ENCODE peak calls at places on chromosomes 7 and 10, in four cellular contexts. T is CD8-positive, alpha-beta memory T cell; V is pancreas; S is hepatocyte. D is an unnamed sample.

GRCh38 chr7:13641699-13642098 is 347.8 kb downstream of the ETV1 start:
- DNase-seq in T (no peak), V (no peak), S (peak; percentile 5), D (no peak)

GRCh38 chr10:12847361-12847975 is 154.0 kb downstream of the CCDC3 start:
- DNase-seq in T (no peak), V (no peak), S (no peak), D (peak; percentile 32)

GRCh38 chr10:131440405-131441360 is 129.2 kb upstream of the TCERG1L start:
- DNase-seq in T (no peak), V (no peak), S (no peak), D (no peak)

GRCh38 chr10:86178401-86179142 is 188.0 kb downstream of the GRID1 start:
- DNase-seq in T (no peak), V (no peak), S (peak; percentile 37), D (no peak)

GRCh38 chr7:107913846-107914245 is 22.9 kb downstream of the DLD start:
- DNase-seq in T (no peak), V (no peak), S (no peak), D (no peak)

GRCh38 chr7:1729773-1730172 is 59.7 kb downstream of the ELFN1 start:
- DNase-seq in T (no peak), V (no peak), S (no peak), D (no peak)

GRCh38 chr10:113226404-113226803 is 276.4 kb downstream of the TCF7L2 start:
- DNase-seq in T (no peak), V (no peak), S (no peak), D (no peak)

GRCh38 chr10:77771450-77771849 is 133.8 kb upstream of the KCNMA1 start:
- DNase-seq in T (no peak), V (no peak), S (no peak), D (no peak)

GRCh38 chr7:17474724-17475344 is 176.4 kb downstream of the AHR start:
- DNase-seq in T (no peak), V (no peak), S (no peak), D (no peak)

GRCh38 chr7:29989257-29989995 is at the start of gene SCRN1:
- DNase-seq in T (peak; percentile 32), V (peak; percentile 46), S (peak; percentile 84), D (peak; percentile 43)

GRCh38 chr10:70512149-70512611 is 33.6 kb downstream of the PALD1 start:
- DNase-seq in T (no peak), V (no peak), S (no peak), D (no peak)

GRCh38 chr7:141053626-141054025 is 20.2 kb upstream of the TMEM178B start:
- DNase-seq in T (peak; percentile 37), V (no peak), S (no peak), D (no peak)

DNA sequence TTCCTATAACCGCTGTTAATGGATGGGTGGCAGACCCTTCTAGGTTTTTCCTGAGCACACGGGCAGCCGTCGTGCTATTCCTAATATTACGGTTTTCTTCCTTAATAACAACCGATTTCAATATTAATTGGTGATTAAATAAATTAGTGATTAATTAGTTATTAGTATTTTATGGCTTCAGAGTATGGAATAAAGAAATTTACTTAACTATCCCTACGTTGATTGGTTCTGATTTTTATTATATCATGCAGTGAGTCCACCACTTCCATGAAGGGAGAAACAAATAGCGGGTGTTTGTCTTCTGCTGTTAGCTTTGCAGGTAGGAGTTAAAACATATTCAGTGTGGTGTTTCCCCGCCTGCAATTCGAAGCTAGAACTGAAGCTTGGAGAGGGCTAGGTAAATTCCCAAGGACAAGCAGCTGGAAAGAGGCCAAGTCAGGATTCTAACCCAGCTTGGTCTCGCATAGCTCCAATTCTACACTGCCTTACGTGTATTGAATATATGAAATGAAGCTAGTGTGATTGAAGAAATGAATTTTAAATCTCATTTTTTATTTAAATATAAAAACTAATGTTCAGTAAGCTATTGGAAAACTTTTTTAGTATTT is 937 bp upstream of the CSTF2T start:
- DNase-seq in T (no peak), V (peak; percentile 55), S (peak; percentile 55), D (peak; percentile 40)
- H3K4me3 ChIP-seq in T (peak overlapping the region; percentile 89), V (peak overlapping the region; percentile 52), S (peak overlapping the region; percentile 82), D (peak overlapping the region; percentile 64)

DNA sequence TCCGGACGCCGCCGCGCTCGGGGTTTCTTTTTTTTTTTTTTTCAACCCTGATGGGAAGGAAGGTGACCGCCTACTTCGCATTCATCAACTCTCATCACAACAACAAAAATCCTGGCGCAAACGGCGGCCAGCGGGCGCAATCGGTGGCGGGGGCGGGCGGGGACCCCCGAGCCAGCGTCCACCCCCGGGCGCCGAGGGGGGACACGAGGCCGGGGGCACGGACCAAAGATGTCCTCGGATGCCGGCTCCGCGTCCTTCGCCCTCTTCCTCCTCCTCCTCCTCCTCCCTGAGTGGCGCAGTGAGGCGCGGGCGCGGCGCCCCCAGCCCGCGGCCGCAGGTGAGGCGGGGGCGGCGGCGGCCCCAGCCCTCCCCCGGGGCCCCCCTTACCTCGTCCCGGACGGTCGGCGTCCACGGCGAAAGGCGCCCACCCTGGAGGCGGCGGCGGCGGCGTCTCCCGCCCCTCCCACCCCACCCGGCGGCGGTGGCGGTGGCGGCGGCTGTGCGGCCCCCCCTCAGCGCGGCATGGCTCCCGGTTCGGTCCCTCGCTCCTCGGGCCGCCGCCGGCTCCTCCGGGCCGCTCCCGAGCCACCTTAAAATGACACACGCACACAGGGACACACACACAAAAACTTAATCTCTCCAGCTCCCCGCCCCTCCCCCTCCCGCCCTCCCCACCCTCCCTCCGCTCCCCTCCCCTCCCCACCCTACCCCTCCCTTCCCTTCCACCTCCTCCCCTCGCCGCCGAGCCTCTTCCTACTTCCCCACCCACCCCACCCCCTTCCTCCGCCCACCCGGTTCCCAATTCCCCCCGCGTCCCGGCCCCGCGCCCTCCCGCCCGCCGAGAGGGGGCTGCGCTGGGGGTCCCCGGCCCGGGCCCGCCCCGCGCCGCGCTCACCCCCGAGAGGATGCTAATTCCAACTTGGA is at the start of gene CTBP2:
- DNase-seq in T (no peak), V (peak; percentile 56), S (peak; percentile 84), D (peak; percentile 64)
- H3K27ac ChIP-seq in T (no peak within 1 kb of the TSS), V (peak within 1 kb of the TSS; percentile 98), S (peak within 1 kb of the TSS; percentile 99), D (peak within 1 kb of the TSS; percentile 93)

DNA sequence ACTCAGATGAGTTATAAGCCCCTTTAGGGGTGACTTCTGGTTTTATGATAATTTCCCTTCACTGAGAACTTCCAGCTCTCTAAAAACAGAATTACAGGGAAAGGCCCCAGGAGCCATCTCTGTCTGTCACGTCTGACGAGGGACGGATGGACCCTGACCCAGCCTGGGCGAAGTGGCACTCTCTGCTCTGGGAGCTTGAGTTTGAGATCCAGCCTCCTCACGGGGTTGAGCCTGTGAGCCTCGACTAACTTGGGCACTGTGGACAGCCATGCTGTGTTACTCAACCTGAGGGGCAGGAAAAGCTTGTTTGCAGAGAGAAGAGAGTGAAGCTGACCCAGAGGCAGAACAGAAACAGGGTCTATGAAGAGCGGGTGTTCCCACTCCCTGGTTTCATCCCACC is 54.6 kb upstream of the MNX1 start:
- DNase-seq in T (no peak), V (no peak), S (no peak), D (no peak)
- H3K9me3 ChIP-seq in T (no peaks in the 10 kb centered on the region), V (no peaks in the 10 kb centered on the region), S (no peaks in the 10 kb centered on the region), D (no peaks in the 10 kb centered on the region)

DNA sequence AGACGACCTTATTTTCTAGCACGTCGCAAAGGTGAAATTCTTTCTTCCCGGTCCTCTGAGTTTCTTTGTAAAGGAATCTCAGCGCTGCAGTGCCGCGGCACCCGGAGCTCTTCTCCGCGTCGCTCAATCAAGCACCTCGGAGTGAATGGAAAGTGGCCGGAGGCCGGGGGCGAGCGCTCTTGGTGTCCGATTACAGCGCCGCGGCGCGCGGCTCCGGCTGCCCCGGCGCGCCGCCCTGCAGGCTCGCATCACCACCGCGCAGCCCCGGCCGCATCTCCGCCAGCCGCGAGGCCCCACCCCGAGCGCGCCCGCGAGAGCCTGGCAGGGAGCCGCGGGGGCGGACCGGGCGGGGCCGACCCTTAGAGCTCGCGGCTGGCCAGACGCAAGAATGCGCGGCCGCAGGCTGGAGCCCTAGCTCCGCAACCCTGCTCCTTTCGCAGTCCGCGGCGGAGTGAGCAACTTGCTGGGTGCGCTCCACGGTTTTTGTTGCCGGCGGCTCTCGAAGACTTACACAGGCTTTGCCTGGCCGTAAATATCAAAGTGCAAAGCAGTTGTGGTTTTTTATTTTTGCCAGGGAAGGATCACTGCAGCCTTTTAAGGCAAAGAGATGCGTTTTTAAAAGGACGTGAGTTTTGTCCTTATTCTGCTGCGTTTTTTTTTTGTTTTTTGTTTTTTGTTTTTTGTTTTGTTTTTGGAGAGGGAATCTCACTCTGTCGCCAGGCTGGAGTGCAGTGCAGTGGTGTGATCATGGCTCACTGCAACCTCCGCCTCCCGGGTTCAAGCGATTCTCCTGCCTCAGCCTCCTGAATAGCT is at the start of gene SEMA3C:
- DNase-seq in T (no peak), V (peak; percentile 80), S (peak; percentile 96), D (peak; percentile 90)
- H3K4me3 ChIP-seq in T (no peak within 1 kb of the TSS), V (peak within 1 kb of the TSS; percentile 11), S (peak within 1 kb of the TSS; percentile 72), D (peak within 1 kb of the TSS; percentile 41)

GRCh38 chr7:27663989-27664331 is 1.3 kb upstream of the HIBADH start:
- DNase-seq in T (no peak), V (no peak), S (no peak), D (no peak)
- H3K27ac ChIP-seq in T (peak overlapping the region; percentile 74), V (no peak overlapping the region), S (peak overlapping the region; percentile 85), D (no peak overlapping the region)

DNA sequence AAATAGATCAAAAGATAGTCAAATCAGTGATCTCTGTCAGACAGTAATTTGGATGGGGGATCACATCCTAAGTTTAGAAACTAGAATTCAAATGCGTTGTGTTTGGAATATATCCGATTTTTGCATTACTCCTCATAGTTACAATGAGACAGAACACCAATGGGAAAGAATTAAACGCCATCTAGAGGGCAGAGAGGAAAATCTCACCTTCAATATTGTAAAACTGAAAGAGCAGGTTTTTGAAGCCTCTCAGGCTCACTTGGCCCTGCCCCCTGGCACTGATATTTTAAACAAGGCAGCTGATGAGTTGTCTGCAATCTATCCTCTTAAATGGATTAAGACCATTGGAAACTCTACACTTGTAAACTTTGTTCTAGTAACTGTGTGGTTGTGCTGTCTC is 17.7 kb downstream of the FRG2B start:
- DNase-seq in T (no peak), V (no peak), S (no peak), D (no peak)
- H3K9me3 ChIP-seq in T (no peaks in the 10 kb centered on the region), V (no peaks in the 10 kb centered on the region), S (peaks cover 4% of the 10 kb centered on the region), D (no peaks in the 10 kb centered on the region)

D was measured in colonic mucosa.